ENCODE peak calls at places on chromosomes 4 and X, in nine cellular contexts. X is NCI-H1092 treated with DMSO at 0.1 percent for 48 hours; E is activated CD8-positive, alpha-beta memory T cell treated with anti-CD3 and anti-CD28 coated beads, Interleukin-2, amount 50 U/mL, for 4 hours; O is WERI-Rb-1; J is germinal center; Z is stimulated activated CD4-positive, alpha-beta T cell treated with anti-CD3 and anti-CD28 coated beads, Interleukin-1b, Interleukin-23, amount 100 ng/mL, for 1 hour; I is AG20443; Y is progenitor cell of endocrine pancreas; H is lower lobe of right lung. L is an unnamed sample.

GRCh38 chrX:16185725-16186136 is 18.4 kb downstream of the MAGEB17 start:
- DNase-seq in I (peak; percentile 73), Y (no peak), Z (no peak), J (no peak), X (peak; percentile 43), E (no peak), H (no peak), O (no peak), L (no peak)

GRCh38 chr4:110164856-110165255 is 33.6 kb downstream of the ELOVL6 start:
- DNase-seq in E (peak; percentile 25), J (no peak), X (no peak), I (no peak), Z (no peak), O (no peak), Y (no peak), H (no peak), L (peak; percentile 7)

GRCh38 chr4:25172964-25173917 is 13.0 kb upstream of the SEPSECS start:
- DNase-seq in Z (no peak), Y (no peak), H (no peak), I (peak; percentile 88), E (no peak), O (no peak), X (no peak), J (no peak), L (no peak)

GRCh38 chr4:152957437-152958185 is 21.5 kb downstream of the FHDC1 start:
- DNase-seq in Z (no peak), Y (no peak), E (no peak), H (peak; percentile 69), O (no peak), I (no peak), X (no peak), J (no peak), L (no peak)

GRCh38 chrX:110042521-110042920 is 39.6 kb downstream of the TMEM164 start:
- DNase-seq in X (no peak), J (no peak), H (no peak), Z (no peak), I (no peak), O (no peak), E (no peak), Y (no peak), L (no peak)

GRCh38 chr4:102169345-102169744 is 175.9 kb downstream of the SLC39A8 start:
- DNase-seq in Y (no peak), I (no peak), Z (no peak), X (peak; percentile 81), J (no peak), O (peak; percentile 44), H (no peak), E (no peak), L (peak; percentile 80)

GRCh38 chr4:56752985-56753384 is 68.5 kb downstream of the SPINK2 start:
- DNase-seq in O (peak; percentile 74), Y (no peak), Z (no peak), X (no peak), I (no peak), J (no peak), E (no peak), H (no peak), L (no peak)

GRCh38 chrX:124641737-124642491 is 295.6 kb downstream of the SH2D1A start:
- DNase-seq in X (no peak), J (no peak), Z (no peak), Y (no peak), H (no peak), O (no peak), I (no peak), E (no peak), L (no peak)

GRCh38 chr4:18616720-18617119 is 595.2 kb upstream of the LCORL start:
- DNase-seq in O (no peak), H (no peak), J (no peak), Y (no peak), I (no peak), E (no peak), X (no peak), Z (no peak), L (no peak)

GRCh38 chrX:2538016-2538415 is 37.2 kb upstream of the DHRSX start:
- DNase-seq in H (no peak), X (no peak), Z (no peak), E (no peak), O (no peak), Y (no peak), I (no peak), J (no peak), L (no peak)

GRCh38 chr4:89067407-89067806 is 10.4 kb upstream of the FAM13A start:
- DNase-seq in J (no peak), Z (no peak), H (no peak), Y (no peak), X (no peak), I (peak; percentile 33), E (no peak), O (no peak), L (no peak)

GRCh38 chr4:44760142-44760898 is 34.0 kb upstream of the GNPDA2 start:
- DNase-seq in I (peak; percentile 32), J (peak; percentile 6), Z (no peak), Y (no peak), X (peak; percentile 24), O (peak; percentile 12), E (no peak), H (no peak), L (no peak)

GRCh38 chr4:175427751-175428150 is 384.3 kb downstream of the GPM6A start:
- DNase-seq in Y (no peak), H (no peak), I (no peak), X (no peak), O (no peak), E (no peak), J (no peak), Z (no peak), L (no peak)

GRCh38 chr4:140281828-140282227 is 91.6 kb upstream of the SCOC start:
- DNase-seq in J (no peak), O (no peak), X (no peak), Z (no peak), I (no peak), H (no peak), Y (no peak), E (no peak), L (no peak)

GRCh38 chr4:183596056-183596757 is 62.8 kb downstream of the RWDD4 start:
- DNase-seq in X (no peak), H (no peak), Z (no peak), J (no peak), O (peak; percentile 61), Y (no peak), I (no peak), E (no peak), L (no peak)

GRCh38 chr4:47217884-47218283 is 186.5 kb downstream of the GABRB1 start:
- DNase-seq in Y (no peak), O (no peak), E (no peak), X (no peak), H (no peak), J (no peak), I (no peak), Z (no peak), L (no peak)

GRCh38 chr4:56227301-56227835 is 159.9 kb downstream of the AASDH start:
- DNase-seq in X (no peak), J (no peak), Z (no peak), O (no peak), E (no peak), Y (no peak), I (no peak), H (no peak), L (no peak)

GRCh38 chr4:150415213-150415612 is 166.7 kb upstream of the MAB21L2 start:
- DNase-seq in Y (no peak), J (no peak), E (no peak), I (no peak), Z (no peak), X (no peak), H (no peak), O (no peak), L (no peak)

GRCh38 chr4:105140684-105141490 is 5.8 kb upstream of the TET2 start:
- DNase-seq in J (peak; percentile 36), Z (no peak), I (peak; percentile 44), H (no peak), Y (no peak), E (no peak), O (peak; percentile 43), X (no peak), L (no peak)

GRCh38 chrX:149392896-149393295 is 112.2 kb downstream of the IDS start:
- DNase-seq in O (no peak), Y (no peak), E (no peak), H (no peak), I (no peak), X (peak; percentile 7), Z (no peak), J (no peak), L (peak; percentile 59)

GRCh38 chr4:176185068-176185467 is 10.3 kb downstream of the SPATA4 start:
- DNase-seq in J (no peak), O (no peak), Y (no peak), Z (no peak), H (no peak), X (no peak), E (no peak), I (peak; percentile 68), L (no peak)

GRCh38 chrX:67787196-67787595 is 243.4 kb downstream of the AR start:
- DNase-seq in J (no peak), I (peak; percentile 6), X (no peak), O (no peak), H (no peak), E (no peak), Z (no peak), Y (no peak), L (no peak)

GRCh38 chr4:86055898-86056297 is 304.0 kb downstream of the MAPK10 start:
- DNase-seq in J (no peak), Z (no peak), Y (no peak), X (no peak), I (no peak), E (no peak), H (no peak), O (no peak), L (no peak)

GRCh38 chr4:113060853-113061252 is 11.4 kb downstream of the ANK2 start:
- DNase-seq in Z (no peak), I (no peak), J (no peak), Y (no peak), X (no peak), E (no peak), O (no peak), H (no peak), L (no peak)

GRCh38 chrX:13029341-13029740 is 15.1 kb downstream of the FAM9C start:
- DNase-seq in X (no peak), Y (no peak), E (no peak), O (no peak), J (no peak), I (peak; percentile 15), Z (no peak), H (no peak), L (no peak)

GRCh38 chrX:105126201-105126600 is 94.3 kb downstream of the TEX13A start:
- DNase-seq in Z (no peak), Y (no peak), X (no peak), E (no peak), O (no peak), H (no peak), J (no peak), I (no peak), L (no peak)

GRCh38 chr4:24210332-24210902 is 320.6 kb upstream of the PPARGC1A start:
- DNase-seq in X (no peak), E (no peak), Z (no peak), H (peak; percentile 60), O (no peak), J (no peak), I (peak; percentile 93), Y (no peak), L (no peak)

GRCh38 chr4:10015140-10015753 is 6.0 kb downstream of the SLC2A9 start:
- DNase-seq in E (no peak), Y (no peak), Z (no peak), I (no peak), X (peak; percentile 77), O (peak; percentile 76), J (no peak), H (no peak), L (no peak)

GRCh38 chr4:8643986-8644385 is 51.4 kb downstream of the CPZ start:
- DNase-seq in E (peak; percentile 11), X (no peak), Z (no peak), H (peak; percentile 30), J (no peak), Y (no peak), O (no peak), I (no peak), L (no peak)

GRCh38 chrX:132963846-132964245 is 5.4 kb upstream of the HS6ST2 start:
- DNase-seq in X (no peak), O (no peak), I (no peak), J (no peak), Y (no peak), H (no peak), Z (no peak), E (no peak), L (no peak)

GRCh38 chr4:3123201-3123671 is 48.8 kb downstream of the HTT start:
- DNase-seq in J (no peak), Z (no peak), H (no peak), O (no peak), Y (no peak), X (no peak), E (no peak), I (no peak), L (no peak)